ENCODE peak calls at places on chromosome 16, in six cellular contexts. H is uterus; U is breast epithelium; W is CD8-positive, alpha-beta T cell; T is PC-3; B is BE2C. P is an unnamed sample.

GRCh38 chr16:54070944-54071343 is 215.6 kb downstream of the IRX3 start:
- DNase-seq in H (no peak), U (no peak), W (no peak), T (no peak), B (no peak), P (no peak)

GRCh38 chr16:48542020-48542473 is 67.9 kb downstream of the N4BP1 start:
- DNase-seq in H (no peak), U (peak), W (no peak), T (peak), B (peak), P (peak)

GRCh38 chr16:89827383-89828198 is 684 bp upstream of the SPIRE2 start:
- DNase-seq in H (no peak), U (peak), W (no peak), T (peak), B (peak), P (peak)

GRCh38 chr16:73047536-73048291 is at the start of gene ZFHX3:
- DNase-seq in H (peak), U (peak), W (peak), T (peak), B (peak), P (peak)

GRCh38 chr16:71846443-71846842 is 667 bp downstream of the ATXN1L start:
- DNase-seq in H (no peak), U (no peak), W (peak), T (no peak), B (no peak), P (peak)

GRCh38 chr16:56607675-56608042 is 725 bp upstream of the MT2A start:
- DNase-seq in H (no peak), U (no peak), W (no peak), T (no peak), B (no peak), P (no peak)

GRCh38 chr16:31421587-31421986 is 6.6 kb downstream of the COX6A2 start:
- DNase-seq in H (no peak), U (no peak), W (peak), T (no peak), B (no peak), P (peak)

GRCh38 chr16:12010388-12011251 is 34.1 kb downstream of the SNX29 start:
- DNase-seq in H (no peak), U (no peak), W (no peak), T (no peak), B (no peak), P (no peak)

GRCh38 chr16:7316266-7316888 is 16.3 kb upstream of the RBFOX1 start:
- DNase-seq in H (no peak), U (no peak), W (no peak), T (no peak), B (no peak), P (no peak)

GRCh38 chr16:46996391-46996790 is 22.9 kb upstream of the DNAJA2 start:
- DNase-seq in H (no peak), U (no peak), W (no peak), T (no peak), B (no peak), P (no peak)

GRCh38 chr16:11698271-11698689 is 30.0 kb downstream of the SNN start:
- DNase-seq in H (no peak), U (no peak), W (no peak), T (peak), B (no peak), P (peak)

GRCh38 chr16:89431158-89431584 is 59.2 kb downstream of the ANKRD11 start:
- DNase-seq in H (no peak), U (no peak), W (no peak), T (no peak), B (no peak), P (peak)

GRCh38 chr16:50696575-50697420 is 3.4 kb downstream of the NOD2 start:
- DNase-seq in H (peak), U (peak), W (peak), T (peak), B (peak), P (peak)

GRCh38 chr16:9102379-9102778 is 10.9 kb downstream of the HAPSTR1 start:
- DNase-seq in H (no peak), U (peak), W (no peak), T (peak), B (no peak), P (peak)

GRCh38 chr16:23369416-23369815 is 67.3 kb downstream of the SCNN1B start:
- DNase-seq in H (no peak), U (no peak), W (no peak), T (no peak), B (no peak), P (no peak)

GRCh38 chr16:67179421-67180080 is 4.2 kb downstream of the MATCAP1 start:
- DNase-seq in H (no peak), U (no peak), W (no peak), T (no peak), B (no peak), P (no peak)

GRCh38 chr16:59385953-59386352 is 651.8 kb upstream of the GOT2 start:
- DNase-seq in H (no peak), U (peak), W (no peak), T (peak), B (no peak), P (no peak)

GRCh38 chr16:72877374-72878028 is 170.4 kb downstream of the ZFHX3 start:
- DNase-seq in H (no peak), U (no peak), W (no peak), T (peak), B (no peak), P (peak)

DNA sequence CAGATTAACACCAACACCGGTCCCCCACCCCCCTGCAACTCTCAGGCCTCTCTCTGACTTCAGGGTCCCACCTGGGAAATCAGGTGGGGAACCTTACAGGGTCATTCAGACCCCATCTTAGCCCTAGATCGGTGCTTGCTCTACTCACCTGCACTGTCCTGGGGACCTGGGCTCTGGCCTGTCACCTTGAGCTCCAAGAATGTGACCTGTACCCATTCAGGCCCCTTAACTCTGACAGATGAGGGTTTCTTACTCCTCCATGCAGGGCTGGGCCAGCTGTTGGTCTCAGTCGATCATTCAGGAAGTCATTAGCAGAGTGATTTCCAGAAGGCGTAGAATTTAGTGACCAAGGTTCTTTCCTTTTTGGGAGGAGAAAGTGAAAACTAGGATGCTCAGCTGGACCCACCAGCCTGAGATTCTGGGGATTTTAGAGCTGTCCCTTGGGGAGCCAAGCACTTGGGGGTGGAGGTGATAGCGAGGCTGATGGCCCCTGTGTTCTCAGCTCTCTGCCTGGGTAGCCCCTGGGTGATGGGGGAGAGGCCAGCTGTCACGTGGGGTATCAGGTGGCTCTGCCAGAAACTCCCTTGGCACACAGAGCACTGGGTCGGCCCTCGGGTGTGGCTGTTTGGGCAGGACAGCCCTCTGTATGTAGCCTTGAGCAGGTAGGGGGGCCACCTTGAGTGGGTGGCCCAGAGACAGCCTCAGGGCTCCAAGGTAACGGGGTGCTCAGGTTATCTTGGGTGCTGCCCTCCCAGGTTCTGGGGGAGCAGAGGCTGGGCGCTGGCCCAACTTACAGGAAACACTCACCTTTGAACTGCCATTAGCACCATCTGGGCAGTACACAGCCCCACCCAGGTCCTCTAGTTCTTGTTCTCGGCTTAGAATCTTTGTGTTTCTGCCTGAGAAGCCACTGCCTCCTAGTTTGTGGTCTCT is 734 bp downstream of the MVP start:
- DNase-seq in H (peak), U (no peak), W (peak), T (peak), B (no peak), P (peak)
- H3K4me3 ChIP-seq in H (peak), U (peak), W (peak), T (peak), B (no peak), P (peak)

GRCh38 chr16:87948119-87948545 is 3.1 kb upstream of the BANP start:
- DNase-seq in H (no peak), U (no peak), W (no peak), T (no peak), B (no peak), P (no peak)
- TF ChIP-seq CTCF in H (no peak), U (no peak), W (no peak), T (no peak), B (no peak), P (no peak)

GRCh38 chr16:19088341-19088916 is 21.0 kb downstream of the COQ7 start:
- DNase-seq in H (no peak), U (no peak), W (no peak), T (no peak), B (no peak), P (no peak)
- H3K4me3 ChIP-seq in H (no peak), U (no peak), W (no peak), T (no peak), B (no peak), P (no peak)

GRCh38 chr16:49608801-49609200 is 235.2 kb downstream of the C16orf78 start:
- DNase-seq in H (peak), U (no peak), W (no peak), T (no peak), B (peak), P (no peak)
- TF ChIP-seq CTCF in H (peak), U (no peak), W (no peak), T (no peak), B (peak), P (no peak)

DNA sequence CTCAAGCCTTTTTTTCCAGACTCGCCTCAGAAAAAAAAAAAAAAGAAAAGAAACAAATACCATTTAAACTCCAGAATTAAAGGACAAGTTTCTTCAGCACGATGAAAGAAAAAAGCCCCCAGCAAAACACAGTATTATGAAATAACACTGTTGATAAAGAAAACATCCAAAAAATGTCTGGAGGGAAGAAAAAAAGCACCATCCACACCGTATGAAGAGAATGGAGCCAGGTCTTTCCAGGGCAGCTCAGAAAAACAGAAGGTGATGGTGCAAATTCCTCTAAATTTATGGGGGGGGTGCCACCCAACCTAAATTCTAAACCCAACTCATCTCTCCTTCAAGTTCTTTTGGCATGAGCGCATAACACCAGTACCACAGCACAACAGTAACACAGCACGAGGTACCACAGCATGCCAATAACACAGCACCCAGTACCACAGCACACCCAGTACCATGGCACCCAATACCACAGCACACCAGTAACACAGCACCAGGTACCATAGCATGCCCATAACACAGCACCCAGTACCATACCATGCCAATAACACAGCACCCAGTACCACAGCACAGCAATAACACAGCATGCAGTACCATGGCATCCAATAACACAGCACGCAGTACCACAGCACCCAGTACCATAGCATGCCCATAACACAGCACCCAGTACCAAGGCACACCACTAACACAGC is 19.0 kb downstream of the AXIN1 start:
- DNase-seq in H (no peak), U (no peak), W (no peak), T (no peak), B (no peak), P (no peak)
- H3K4me3 ChIP-seq in H (no peak), U (no peak), W (no peak), T (no peak), B (no peak), P (no peak)